ENCODE peak calls at places on chromosomes 7 and 10, in nine cellular contexts. N, B, F, Q, X, E, T, V and H are unnamed samples.

GRCh38 chr7:118079369-118079768 is 104.6 kb upstream of the LSM8 start:
- DNase-seq in N (no peak), B (no peak), F (no peak), Q (no peak), X (no peak), E (no peak), T (no peak), V (no peak), H (peak)

GRCh38 chr7:78769551-78770101 is 683.8 kb downstream of the MAGI2 start:
- DNase-seq in N (no peak), B (no peak), F (no peak), Q (no peak), X (no peak), E (no peak), T (no peak), V (no peak), H (no peak)

GRCh38 chr10:117804470-117805011 is 242.2 kb downstream of the RAB11FIP2 start:
- DNase-seq in N (no peak), B (no peak), F (no peak), Q (no peak), X (no peak), E (no peak), T (no peak), V (peak), H (no peak)

GRCh38 chr7:156559001-156559400 is 81.6 kb upstream of the RNF32 start:
- DNase-seq in N (no peak), B (no peak), F (no peak), Q (no peak), X (no peak), E (no peak), T (no peak), V (peak), H (no peak)

GRCh38 chr10:49768731-49769130 is 6.6 kb upstream of the OGDHL start:
- DNase-seq in N (no peak), B (no peak), F (no peak), Q (peak), X (no peak), E (no peak), T (no peak), V (no peak), H (no peak)

GRCh38 chr7:73892003-73892975 is 31.3 kb downstream of the TMEM270 start:
- DNase-seq in N (no peak), B (no peak), F (no peak), Q (no peak), X (no peak), E (no peak), T (peak), V (no peak), H (no peak)

GRCh38 chr7:143305423-143306070 is 10.4 kb upstream of the CLCN1 start:
- DNase-seq in N (peak), B (peak), F (no peak), Q (peak), X (no peak), E (peak), T (peak), V (no peak), H (peak)

GRCh38 chr7:26340476-26341018 is 48.9 kb downstream of the SNX10 start:
- DNase-seq in N (no peak), B (no peak), F (no peak), Q (no peak), X (no peak), E (no peak), T (no peak), V (no peak), H (no peak)

GRCh38 chr10:99730026-99730425 is 1.9 kb downstream of the COX15 start:
- DNase-seq in N (no peak), B (no peak), F (no peak), Q (no peak), X (no peak), E (no peak), T (no peak), V (no peak), H (peak)

GRCh38 chr10:91163269-91163708 is 57.2 kb upstream of the PCGF5 start:
- DNase-seq in N (peak), B (peak), F (no peak), Q (peak), X (no peak), E (peak), T (peak), V (no peak), H (peak)

GRCh38 chr7:30800785-30801252 is 29.6 kb downstream of the MINDY4 start:
- DNase-seq in N (peak), B (peak), F (peak), Q (peak), X (no peak), E (no peak), T (peak), V (peak), H (peak)

GRCh38 chr10:98950106-98950505 is 285.5 kb downstream of the HPSE2 start:
- DNase-seq in N (no peak), B (no peak), F (no peak), Q (no peak), X (no peak), E (no peak), T (no peak), V (no peak), H (peak)

GRCh38 chr7:39535064-39535463 is 31.1 kb upstream of the YAE1 start:
- DNase-seq in N (no peak), B (no peak), F (no peak), Q (no peak), X (no peak), E (no peak), T (peak), V (no peak), H (no peak)

GRCh38 chr10:126673565-126673964 is 3.1 kb upstream of the C10orf90 start:
- DNase-seq in N (no peak), B (no peak), F (no peak), Q (no peak), X (no peak), E (no peak), T (no peak), V (no peak), H (no peak)

GRCh38 chr7:140940866-140941265 is 16.1 kb upstream of the BRAF start:
- DNase-seq in N (no peak), B (no peak), F (no peak), Q (no peak), X (no peak), E (no peak), T (no peak), V (no peak), H (no peak)

GRCh38 chr10:33337335-33337854 is 2.9 kb upstream of the NRP1 start:
- DNase-seq in N (peak), B (peak), F (no peak), Q (no peak), X (peak), E (no peak), T (no peak), V (no peak), H (no peak)
- H3K4me3 ChIP-seq in N (peak), B (peak), F (peak), Q (peak), X (peak), E (peak), T (no peak), V (peak), H (peak)

DNA sequence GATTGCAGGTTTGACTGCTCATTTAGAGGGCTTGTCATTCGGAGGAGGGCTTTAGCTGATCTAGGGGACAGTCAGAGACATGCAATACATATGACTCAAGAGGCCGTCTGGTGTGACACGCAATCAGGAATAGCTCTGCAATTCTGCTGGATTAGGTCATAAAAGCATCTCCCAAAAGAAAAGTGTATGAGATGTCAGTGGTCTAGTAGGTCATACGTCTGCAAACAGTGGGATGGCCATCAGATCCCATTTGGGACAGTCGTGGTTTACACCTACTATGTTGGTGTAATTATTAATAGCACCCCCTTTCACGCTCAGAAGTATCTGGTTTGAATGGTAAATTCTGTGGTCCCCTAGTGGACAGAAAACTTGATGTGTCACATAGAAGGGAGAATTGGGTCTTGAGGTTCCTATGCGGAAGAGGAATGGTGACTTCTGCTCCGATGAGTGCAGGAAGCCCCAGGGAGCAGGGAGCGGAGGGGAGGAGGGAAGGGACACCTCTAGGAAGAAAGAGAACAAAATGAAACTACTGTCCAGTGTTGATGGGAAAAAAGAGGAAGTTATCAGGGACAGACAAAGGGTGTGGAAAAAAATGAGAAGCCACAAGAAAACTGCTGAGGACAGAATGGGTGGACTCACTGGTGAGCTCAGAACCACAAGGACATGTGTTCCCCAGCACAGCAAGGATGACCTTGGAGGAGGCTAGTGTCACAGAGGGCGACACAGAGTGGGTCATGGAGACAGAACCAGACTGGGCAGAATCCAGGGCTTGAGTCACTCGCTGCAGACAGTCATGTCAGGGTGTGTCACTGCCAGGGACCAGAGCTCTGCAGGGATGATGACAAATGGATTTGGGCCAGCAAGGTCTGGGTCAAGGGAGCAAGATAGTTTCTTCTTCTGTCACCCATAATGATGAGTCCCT is 59.9 kb downstream of the MAP3K8 start:
- DNase-seq in N (peak), B (peak), F (no peak), Q (no peak), X (peak), E (no peak), T (peak), V (peak), H (peak)
- H3K4me3 ChIP-seq in N (no peak), B (no peak), F (no peak), Q (no peak), X (no peak), E (no peak), T (no peak), V (no peak), H (no peak)

GRCh38 chr10:62790571-62790970 is 13.9 kb upstream of the ADO start:
- DNase-seq in N (no peak), B (no peak), F (no peak), Q (no peak), X (no peak), E (no peak), T (no peak), V (no peak), H (no peak)

GRCh38 chr10:62792261-62792660 is 12.3 kb upstream of the ADO start:
- DNase-seq in N (no peak), B (no peak), F (no peak), Q (no peak), X (no peak), E (no peak), T (no peak), V (no peak), H (no peak)

GRCh38 chr10:62790019-62790555 is 14.4 kb upstream of the ADO start:
- DNase-seq in N (no peak), B (no peak), F (no peak), Q (no peak), X (no peak), E (no peak), T (no peak), V (no peak), H (no peak)

GRCh38 chr10:62794306-62794705 is 10.2 kb upstream of the ADO start:
- DNase-seq in N (no peak), B (no peak), F (no peak), Q (no peak), X (no peak), E (no peak), T (no peak), V (no peak), H (no peak)

DNA sequence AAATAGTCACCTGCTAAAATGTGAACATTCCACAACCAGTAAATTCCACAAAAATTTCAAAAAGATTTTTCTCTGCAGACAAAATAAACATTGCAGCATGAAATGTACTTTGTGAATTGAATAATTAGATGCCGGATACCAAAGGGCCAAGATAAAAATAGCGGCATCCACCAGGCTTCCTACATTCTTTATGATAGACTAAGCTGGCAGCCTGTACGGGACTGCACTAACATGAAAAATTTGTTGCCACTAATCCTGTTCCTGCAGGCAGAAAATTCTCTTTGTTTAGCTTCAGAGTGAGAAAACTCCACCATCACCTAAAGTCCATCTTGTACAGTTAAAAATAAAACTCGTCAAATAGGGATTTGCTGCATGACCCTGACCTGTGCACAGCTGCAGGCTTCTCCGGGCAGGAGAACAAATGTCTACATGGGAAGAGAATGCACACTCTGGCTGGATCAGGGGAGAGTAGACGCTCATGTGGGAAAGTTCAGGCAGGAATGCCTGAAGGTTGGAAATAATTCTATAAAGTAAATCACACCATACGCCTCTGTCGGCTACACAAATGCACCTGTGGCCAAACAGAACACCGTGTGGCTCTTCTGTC is 15.6 kb upstream of the ADO start:
- DNase-seq in N (no peak), B (no peak), F (no peak), Q (no peak), X (no peak), E (no peak), T (no peak), V (no peak), H (no peak)
- H3K4me3 ChIP-seq in N (no peak), B (no peak), F (no peak), Q (no peak), X (no peak), E (no peak), T (no peak), V (no peak), H (no peak)

GRCh38 chr10:15197276-15197675 is 28.8 kb upstream of the NMT2 start:
- DNase-seq in N (no peak), B (no peak), F (no peak), Q (no peak), X (peak), E (no peak), T (no peak), V (no peak), H (no peak)

GRCh38 chr10:15202639-15203038 is 34.1 kb upstream of the NMT2 start:
- DNase-seq in N (no peak), B (no peak), F (no peak), Q (no peak), X (no peak), E (no peak), T (no peak), V (no peak), H (no peak)

GRCh38 chr10:15200626-15201025 is 32.1 kb upstream of the NMT2 start:
- DNase-seq in N (no peak), B (peak), F (peak), Q (peak), X (peak), E (no peak), T (no peak), V (no peak), H (peak)

GRCh38 chr10:15197911-15198310 is 29.4 kb upstream of the NMT2 start:
- DNase-seq in N (no peak), B (no peak), F (no peak), Q (no peak), X (no peak), E (no peak), T (no peak), V (no peak), H (no peak)

GRCh38 chr10:15201589-15202300 is 33.3 kb upstream of the NMT2 start:
- DNase-seq in N (no peak), B (no peak), F (no peak), Q (no peak), X (no peak), E (no peak), T (no peak), V (no peak), H (peak)
- H3K4me3 ChIP-seq in N (no peak), B (peak), F (no peak), Q (no peak), X (no peak), E (no peak), T (no peak), V (no peak), H (no peak)

DNA sequence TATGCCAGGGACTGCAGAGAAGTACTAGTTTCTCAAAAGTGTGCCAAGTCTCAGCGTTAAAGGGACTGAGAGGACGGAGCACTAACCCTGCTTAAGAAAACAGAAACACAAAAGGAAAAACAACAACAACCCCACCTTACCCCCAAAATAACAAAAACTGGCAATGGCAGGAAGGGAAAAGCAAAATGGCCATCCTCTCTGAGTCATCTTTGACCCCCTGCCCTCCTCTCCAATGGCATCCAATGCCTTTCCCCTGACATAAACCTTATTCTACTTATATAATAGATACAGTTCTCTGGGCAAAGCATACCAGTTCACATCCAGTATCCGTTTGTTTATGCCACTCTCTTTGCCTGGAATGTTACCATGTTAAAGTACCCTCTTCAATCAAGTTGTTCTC is 1.6 kb downstream of the POLR1F start:
- DNase-seq in N (no peak), B (no peak), F (no peak), Q (no peak), X (no peak), E (no peak), T (no peak), V (no peak), H (no peak)
- H3K4me3 ChIP-seq in N (no peak), B (peak), F (peak), Q (peak), X (peak), E (no peak), T (no peak), V (no peak), H (no peak)

GRCh38 chr7:126702242-126703016 is 550.3 kb downstream of the GRM8 start:
- DNase-seq in N (no peak), B (no peak), F (no peak), Q (no peak), X (no peak), E (no peak), T (no peak), V (no peak), H (no peak)
- H3K4me3 ChIP-seq in N (no peak), B (no peak), F (no peak), Q (no peak), X (no peak), E (no peak), T (no peak), V (no peak), H (no peak)

GRCh38 chr7:100517305-100517704 is 21.7 kb upstream of the AGFG2 start:
- DNase-seq in N (no peak), B (no peak), F (no peak), Q (no peak), X (no peak), E (no peak), T (no peak), V (no peak), H (no peak)
- H3K4me3 ChIP-seq in N (no peak), B (no peak), F (no peak), Q (no peak), X (no peak), E (no peak), T (no peak), V (no peak), H (no peak)

DNA sequence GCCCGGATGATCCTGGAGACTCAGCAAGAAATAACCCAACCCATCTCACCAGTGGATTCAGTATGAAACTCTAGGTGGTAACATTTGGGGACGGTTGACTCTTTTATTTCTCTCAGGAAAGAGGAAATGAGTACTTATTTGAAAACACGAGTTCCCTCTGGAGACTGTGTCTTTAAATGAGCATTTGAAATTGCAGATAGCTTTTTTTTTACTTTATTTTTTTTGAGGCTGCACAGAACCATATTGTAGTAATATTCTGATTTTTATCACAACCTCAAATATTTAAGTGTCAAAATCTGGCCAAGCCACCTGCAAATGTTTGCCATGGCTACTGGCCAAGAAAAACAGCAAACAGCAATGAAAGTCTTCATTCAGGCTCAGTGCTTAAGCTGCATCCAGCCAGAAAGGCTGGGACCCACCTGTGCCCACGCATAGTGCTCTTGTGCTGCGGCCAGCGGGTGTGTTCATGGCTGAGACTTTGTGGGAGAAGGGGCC is 160.8 kb downstream of the CREB5 start:
- DNase-seq in N (no peak), B (no peak), F (no peak), Q (no peak), X (no peak), E (peak), T (peak), V (no peak), H (no peak)
- H3K4me3 ChIP-seq in N (no peak), B (no peak), F (no peak), Q (no peak), X (no peak), E (no peak), T (no peak), V (no peak), H (no peak)

GRCh38 chr10:34830527-34830926 is 15.4 kb upstream of the PARD3 start:
- DNase-seq in N (no peak), B (no peak), F (no peak), Q (no peak), X (no peak), E (no peak), T (no peak), V (no peak), H (no peak)
- H3K4me3 ChIP-seq in N (no peak), B (no peak), F (no peak), Q (no peak), X (peak), E (no peak), T (no peak), V (no peak), H (no peak)